ENCODE peak calls at places on chromosome 6, in four cellular contexts. One of them, this sample, is unnamed.

GRCh38 chr6:111030008-111031006 is 48.5 kb downstream of the RPF2 start:
- DNase-seq in A172: no peak
- DNase-seq in mucosa of gallbladder: no peak
- DNase-seq in stimulated activated CD8-positive, alpha-beta memory T cell treated with anti-CD3 and anti-CD28 coated beads, Interleukin-15, amount 100 ng/mL, for 24 hours: no peak
- DNase-seq in this sample: no peak

GRCh38 chr6:7742214-7742613 is 16.3 kb downstream of the BMP6 start:
- DNase-seq in A172: no peak
- DNase-seq in stimulated activated CD8-positive, alpha-beta memory T cell treated with anti-CD3 and anti-CD28 coated beads, Interleukin-15, amount 100 ng/mL, for 24 hours: no peak
- DNase-seq in mucosa of gallbladder: no peak
- DNase-seq in this sample: no peak

GRCh38 chr6:32047084-32047478 is 8.9 kb downstream of the CYP21A2 start:
- DNase-seq in A172: peak
- DNase-seq in stimulated activated CD8-positive, alpha-beta memory T cell treated with anti-CD3 and anti-CD28 coated beads, Interleukin-15, amount 100 ng/mL, for 24 hours: no peak
- DNase-seq in mucosa of gallbladder: no peak
- DNase-seq in this sample: peak

GRCh38 chr6:84769247-84769646 is 4.8 kb upstream of the TBX18 start:
- DNase-seq in A172: no peak
- DNase-seq in mucosa of gallbladder: no peak
- DNase-seq in stimulated activated CD8-positive, alpha-beta memory T cell treated with anti-CD3 and anti-CD28 coated beads, Interleukin-15, amount 100 ng/mL, for 24 hours: no peak
- DNase-seq in this sample: no peak

GRCh38 chr6:142680308-142680707 is 264.7 kb downstream of the HIVEP2 start:
- DNase-seq in A172: no peak
- DNase-seq in mucosa of gallbladder: no peak
- DNase-seq in stimulated activated CD8-positive, alpha-beta memory T cell treated with anti-CD3 and anti-CD28 coated beads, Interleukin-15, amount 100 ng/mL, for 24 hours: no peak
- DNase-seq in this sample: no peak

GRCh38 chr6:30357678-30358339 is 12.9 kb downstream of the RPP21 start:
- DNase-seq in stimulated activated CD8-positive, alpha-beta memory T cell treated with anti-CD3 and anti-CD28 coated beads, Interleukin-15, amount 100 ng/mL, for 24 hours: no peak
- DNase-seq in mucosa of gallbladder: peak
- DNase-seq in A172: peak
- DNase-seq in this sample: peak

GRCh38 chr6:16136086-16136485 is 7.2 kb downstream of the MYLIP start:
- DNase-seq in mucosa of gallbladder: no peak
- DNase-seq in stimulated activated CD8-positive, alpha-beta memory T cell treated with anti-CD3 and anti-CD28 coated beads, Interleukin-15, amount 100 ng/mL, for 24 hours: no peak
- DNase-seq in A172: no peak
- DNase-seq in this sample: no peak

GRCh38 chr6:72218125-72218524 is 331.8 kb downstream of the RIMS1 start:
- DNase-seq in stimulated activated CD8-positive, alpha-beta memory T cell treated with anti-CD3 and anti-CD28 coated beads, Interleukin-15, amount 100 ng/mL, for 24 hours: no peak
- DNase-seq in mucosa of gallbladder: peak
- DNase-seq in A172: peak
- DNase-seq in this sample: peak

GRCh38 chr6:47094351-47094925 is 52.3 kb upstream of the ADGRF1 start:
- DNase-seq in A172: no peak
- DNase-seq in mucosa of gallbladder: peak
- DNase-seq in stimulated activated CD8-positive, alpha-beta memory T cell treated with anti-CD3 and anti-CD28 coated beads, Interleukin-15, amount 100 ng/mL, for 24 hours: no peak
- DNase-seq in this sample: peak

GRCh38 chr6:136641873-136642465 is 91.7 kb upstream of the MAP7 start:
- DNase-seq in stimulated activated CD8-positive, alpha-beta memory T cell treated with anti-CD3 and anti-CD28 coated beads, Interleukin-15, amount 100 ng/mL, for 24 hours: no peak
- DNase-seq in A172: no peak
- DNase-seq in mucosa of gallbladder: no peak
- DNase-seq in this sample: no peak

GRCh38 chr6:71181565-71181964 is 107.0 kb upstream of the OGFRL1 start:
- DNase-seq in A172: peak
- DNase-seq in mucosa of gallbladder: no peak
- DNase-seq in stimulated activated CD8-positive, alpha-beta memory T cell treated with anti-CD3 and anti-CD28 coated beads, Interleukin-15, amount 100 ng/mL, for 24 hours: no peak
- DNase-seq in this sample: peak

GRCh38 chr6:105759946-105760345 is 326.2 kb upstream of the PRDM1 start:
- DNase-seq in mucosa of gallbladder: no peak
- DNase-seq in stimulated activated CD8-positive, alpha-beta memory T cell treated with anti-CD3 and anti-CD28 coated beads, Interleukin-15, amount 100 ng/mL, for 24 hours: no peak
- DNase-seq in A172: peak
- DNase-seq in this sample: no peak

GRCh38 chr6:170226647-170227046 is 64.2 kb downstream of the DLL1 start:
- DNase-seq in A172: no peak
- DNase-seq in stimulated activated CD8-positive, alpha-beta memory T cell treated with anti-CD3 and anti-CD28 coated beads, Interleukin-15, amount 100 ng/mL, for 24 hours: no peak
- DNase-seq in mucosa of gallbladder: no peak
- DNase-seq in this sample: no peak

GRCh38 chr6:169854083-169854725 is 102.8 kb downstream of the ERMARD start:
- DNase-seq in stimulated activated CD8-positive, alpha-beta memory T cell treated with anti-CD3 and anti-CD28 coated beads, Interleukin-15, amount 100 ng/mL, for 24 hours: no peak
- DNase-seq in mucosa of gallbladder: no peak
- DNase-seq in A172: no peak
- DNase-seq in this sample: no peak

GRCh38 chr6:2861071-2861821 is 19.6 kb upstream of the SERPINB1 start:
- DNase-seq in A172: no peak
- DNase-seq in stimulated activated CD8-positive, alpha-beta memory T cell treated with anti-CD3 and anti-CD28 coated beads, Interleukin-15, amount 100 ng/mL, for 24 hours: no peak
- DNase-seq in mucosa of gallbladder: no peak
- DNase-seq in this sample: no peak

GRCh38 chr6:37804676-37805075 is 14.9 kb upstream of the ZFAND3 start:
- DNase-seq in stimulated activated CD8-positive, alpha-beta memory T cell treated with anti-CD3 and anti-CD28 coated beads, Interleukin-15, amount 100 ng/mL, for 24 hours: no peak
- DNase-seq in A172: no peak
- DNase-seq in mucosa of gallbladder: no peak
- DNase-seq in this sample: peak

GRCh38 chr6:13486679-13487121 is 700 bp downstream of the GFOD1 start:
- DNase-seq in mucosa of gallbladder: peak
- DNase-seq in A172: peak
- DNase-seq in stimulated activated CD8-positive, alpha-beta memory T cell treated with anti-CD3 and anti-CD28 coated beads, Interleukin-15, amount 100 ng/mL, for 24 hours: peak
- DNase-seq in this sample: peak

GRCh38 chr6:41577865-41578713 is 31.9 kb downstream of the FOXP4 start:
- DNase-seq in mucosa of gallbladder: peak
- DNase-seq in A172: peak
- DNase-seq in stimulated activated CD8-positive, alpha-beta memory T cell treated with anti-CD3 and anti-CD28 coated beads, Interleukin-15, amount 100 ng/mL, for 24 hours: no peak
- DNase-seq in this sample: peak

GRCh38 chr6:31216208-31216898 is 45.9 kb upstream of the POU5F1 start:
- DNase-seq in stimulated activated CD8-positive, alpha-beta memory T cell treated with anti-CD3 and anti-CD28 coated beads, Interleukin-15, amount 100 ng/mL, for 24 hours: no peak
- DNase-seq in A172: no peak
- DNase-seq in mucosa of gallbladder: no peak
- DNase-seq in this sample: no peak

GRCh38 chr6:34792605-34793500 is 970 bp downstream of the BLTP3A start:
- DNase-seq in stimulated activated CD8-positive, alpha-beta memory T cell treated with anti-CD3 and anti-CD28 coated beads, Interleukin-15, amount 100 ng/mL, for 24 hours: no peak
- DNase-seq in A172: peak
- DNase-seq in mucosa of gallbladder: peak
- DNase-seq in this sample: peak

This sample was measured in islet precursor cell.